ENCODE peak calls at places on chromosome 18, in eight cellular contexts. One of them, this sample, is unnamed.

GRCh38 chr18:62450175-62450545 is 72.7 kb upstream of the ZCCHC2 start:
- DNase-seq in uterus: no peak
- DNase-seq in GM23338: no peak
- DNase-seq in mammary epithelial cell: no peak
- DNase-seq in heart right ventricle: no peak
- DNase-seq in ascending aorta: no peak
- DNase-seq in cardiac muscle cell: no peak
- DNase-seq in coronary artery: no peak
- DNase-seq in this sample: no peak

GRCh38 chr18:12278765-12279682 is 24.9 kb downstream of the CIDEA start:
- DNase-seq in uterus: peak
- DNase-seq in GM23338: peak
- DNase-seq in mammary epithelial cell: peak
- DNase-seq in heart right ventricle: peak
- DNase-seq in ascending aorta: peak
- DNase-seq in cardiac muscle cell: peak
- DNase-seq in coronary artery: peak
- DNase-seq in this sample: peak

GRCh38 chr18:26911840-26912239 is 46.3 kb upstream of the AQP4 start:
- DNase-seq in uterus: no peak
- DNase-seq in GM23338: no peak
- DNase-seq in mammary epithelial cell: no peak
- DNase-seq in heart right ventricle: no peak
- DNase-seq in ascending aorta: no peak
- DNase-seq in cardiac muscle cell: peak
- DNase-seq in coronary artery: no peak
- DNase-seq in this sample: no peak

GRCh38 chr18:13453714-13454113 is 235.2 kb downstream of the LDLRAD4 start:
- DNase-seq in uterus: no peak
- DNase-seq in GM23338: no peak
- DNase-seq in mammary epithelial cell: no peak
- DNase-seq in heart right ventricle: peak
- DNase-seq in ascending aorta: no peak
- DNase-seq in cardiac muscle cell: no peak
- DNase-seq in coronary artery: peak
- DNase-seq in this sample: no peak

GRCh38 chr18:24414349-24415003 is 12.0 kb upstream of the IMPACT start:
- DNase-seq in uterus: no peak
- DNase-seq in GM23338: no peak
- DNase-seq in mammary epithelial cell: no peak
- DNase-seq in heart right ventricle: no peak
- DNase-seq in ascending aorta: no peak
- DNase-seq in cardiac muscle cell: no peak
- DNase-seq in coronary artery: no peak
- DNase-seq in this sample: no peak

GRCh38 chr18:63405986-63406385 is 16.3 kb downstream of the VPS4B start:
- DNase-seq in uterus: no peak
- DNase-seq in GM23338: no peak
- DNase-seq in mammary epithelial cell: no peak
- DNase-seq in heart right ventricle: peak
- DNase-seq in ascending aorta: no peak
- DNase-seq in cardiac muscle cell: no peak
- DNase-seq in coronary artery: no peak
- DNase-seq in this sample: no peak

GRCh38 chr18:56576826-56577573 is 61.4 kb downstream of the TXNL1 start:
- DNase-seq in uterus: no peak
- DNase-seq in GM23338: no peak
- DNase-seq in mammary epithelial cell: no peak
- DNase-seq in heart right ventricle: peak
- DNase-seq in ascending aorta: no peak
- DNase-seq in cardiac muscle cell: peak
- DNase-seq in coronary artery: no peak
- DNase-seq in this sample: no peak

GRCh38 chr18:25862881-25863600 is 227.4 kb downstream of the SS18 start:
- DNase-seq in uterus: no peak
- DNase-seq in GM23338: no peak
- DNase-seq in mammary epithelial cell: peak
- DNase-seq in heart right ventricle: no peak
- DNase-seq in ascending aorta: no peak
- DNase-seq in cardiac muscle cell: no peak
- DNase-seq in coronary artery: no peak
- DNase-seq in this sample: no peak

GRCh38 chr18:58579561-58580047 is 49.3 kb downstream of the ALPK2 start:
- DNase-seq in uterus: no peak
- DNase-seq in GM23338: no peak
- DNase-seq in mammary epithelial cell: no peak
- DNase-seq in heart right ventricle: no peak
- DNase-seq in ascending aorta: no peak
- DNase-seq in cardiac muscle cell: no peak
- DNase-seq in coronary artery: no peak
- DNase-seq in this sample: no peak

DNA sequence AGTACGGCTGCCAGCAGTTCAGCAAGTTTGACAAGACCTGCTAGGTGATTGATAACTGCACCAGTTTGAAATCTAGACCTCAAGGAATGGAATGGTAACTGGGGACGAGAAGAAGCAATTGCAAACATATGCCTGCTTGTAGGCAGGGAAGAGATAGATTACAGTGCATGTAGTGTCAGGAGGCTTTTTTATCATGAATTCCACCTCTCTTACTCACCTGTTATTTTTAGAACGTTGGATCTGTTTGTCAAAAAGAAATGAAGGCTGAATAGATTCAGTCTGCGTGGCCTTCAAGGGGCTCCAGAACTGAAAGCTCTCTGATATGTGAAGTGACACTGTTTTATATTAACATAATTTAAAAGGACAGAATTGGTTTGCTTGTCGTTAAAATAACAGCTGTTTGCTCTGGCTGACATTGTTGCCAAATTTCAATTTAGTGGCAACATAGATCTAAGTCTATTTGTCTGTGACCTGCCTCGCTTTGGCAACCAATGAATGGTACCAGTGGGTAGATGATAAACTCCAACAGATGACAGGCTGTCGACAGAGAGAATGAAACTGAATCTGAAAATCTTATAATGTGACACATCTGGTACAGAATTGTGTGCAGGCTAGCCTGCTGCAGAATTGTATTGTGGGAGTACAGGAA is 199.4 kb downstream of the ZNF407 start:
- DNase-seq in uterus: no peak
- DNase-seq in GM23338: no peak
- DNase-seq in mammary epithelial cell: peak
- DNase-seq in heart right ventricle: no peak
- DNase-seq in ascending aorta: no peak
- DNase-seq in cardiac muscle cell: peak
- DNase-seq in coronary artery: no peak
- DNase-seq in this sample: no peak
- H3K27ac ChIP-seq in uterus: no peak
- H3K27ac ChIP-seq in GM23338: no peak
- H3K27ac ChIP-seq in mammary epithelial cell: no peak
- H3K27ac ChIP-seq in heart right ventricle: peak
- H3K27ac ChIP-seq in ascending aorta: no peak
- H3K27ac ChIP-seq in cardiac muscle cell: peak
- H3K27ac ChIP-seq in coronary artery: no peak
- H3K27ac ChIP-seq in this sample: no peak

GRCh38 chr18:3402962-3403585 is 46.9 kb upstream of the TGIF1 start:
- DNase-seq in uterus: no peak
- DNase-seq in GM23338: no peak
- DNase-seq in mammary epithelial cell: peak
- DNase-seq in heart right ventricle: no peak
- DNase-seq in ascending aorta: no peak
- DNase-seq in cardiac muscle cell: no peak
- DNase-seq in coronary artery: no peak
- DNase-seq in this sample: no peak
- H3K4me3 ChIP-seq in uterus: no peak
- H3K4me3 ChIP-seq in GM23338: no peak
- H3K4me3 ChIP-seq in mammary epithelial cell: no peak
- H3K4me3 ChIP-seq in heart right ventricle: no peak
- H3K4me3 ChIP-seq in ascending aorta: no peak
- H3K4me3 ChIP-seq in cardiac muscle cell: no peak
- H3K4me3 ChIP-seq in coronary artery: no peak
- H3K4me3 ChIP-seq in this sample: no peak

DNA sequence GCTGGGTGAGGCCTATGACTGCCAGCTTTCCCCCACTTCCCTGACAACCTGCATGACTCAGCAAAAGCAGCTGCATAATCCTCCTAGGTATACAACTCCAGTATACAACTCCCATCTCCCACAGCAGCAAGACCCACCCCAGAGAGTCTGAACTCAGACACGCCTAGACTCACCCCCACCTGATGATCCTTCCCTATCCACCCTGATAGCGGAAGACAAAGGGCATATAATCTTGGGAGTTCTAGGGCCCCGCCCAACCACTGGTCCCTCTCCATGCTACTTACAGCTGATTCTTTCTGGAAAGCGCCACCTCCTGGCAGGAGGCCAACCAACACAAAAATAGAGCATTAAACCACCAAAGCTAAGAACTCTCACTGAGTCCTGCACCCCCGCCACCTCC is 296.5 kb downstream of the DCC start:
- DNase-seq in uterus: no peak
- DNase-seq in GM23338: peak
- DNase-seq in mammary epithelial cell: no peak
- DNase-seq in heart right ventricle: no peak
- DNase-seq in ascending aorta: no peak
- DNase-seq in cardiac muscle cell: no peak
- DNase-seq in coronary artery: no peak
- DNase-seq in this sample: no peak
- TF ChIP-seq CTCF in uterus: no peak
- TF ChIP-seq CTCF in GM23338: peak
- TF ChIP-seq CTCF in mammary epithelial cell: no peak
- TF ChIP-seq CTCF in heart right ventricle: no peak
- TF ChIP-seq CTCF in ascending aorta: no peak
- TF ChIP-seq CTCF in cardiac muscle cell: no peak
- TF ChIP-seq CTCF in coronary artery: no peak
- TF ChIP-seq CTCF in this sample: no peak

GRCh38 chr18:40902436-40902835 is 1052.6 kb upstream of the PIK3C3 start:
- DNase-seq in uterus: no peak
- DNase-seq in GM23338: no peak
- DNase-seq in mammary epithelial cell: peak
- DNase-seq in heart right ventricle: no peak
- DNase-seq in ascending aorta: no peak
- DNase-seq in cardiac muscle cell: no peak
- DNase-seq in coronary artery: no peak
- DNase-seq in this sample: no peak

DNA sequence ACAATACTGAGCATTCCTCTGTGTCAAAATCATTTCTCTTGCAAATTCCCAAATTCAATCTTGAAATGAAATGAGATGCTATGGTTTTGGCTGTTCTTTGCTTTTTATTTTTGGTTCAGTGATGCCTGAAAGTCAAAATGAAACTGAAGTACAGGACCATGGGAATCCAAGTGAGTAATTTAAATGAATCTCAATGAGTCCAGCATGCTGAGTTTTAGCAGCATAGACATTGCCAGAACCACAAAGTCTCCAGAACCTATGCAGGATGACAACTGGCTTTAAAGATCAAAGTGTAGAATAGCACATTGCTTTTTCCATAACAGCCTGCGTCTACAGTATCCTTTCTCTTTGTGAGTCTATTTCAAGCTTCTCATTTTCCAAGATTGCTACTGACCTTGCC is 1050.7 kb upstream of the PIK3C3 start:
- DNase-seq in uterus: no peak
- DNase-seq in GM23338: no peak
- DNase-seq in mammary epithelial cell: no peak
- DNase-seq in heart right ventricle: no peak
- DNase-seq in ascending aorta: no peak
- DNase-seq in cardiac muscle cell: no peak
- DNase-seq in coronary artery: no peak
- DNase-seq in this sample: no peak
- H3K27ac ChIP-seq in uterus: no peak
- H3K27ac ChIP-seq in GM23338: no peak
- H3K27ac ChIP-seq in mammary epithelial cell: no peak
- H3K27ac ChIP-seq in heart right ventricle: no peak
- H3K27ac ChIP-seq in ascending aorta: no peak
- H3K27ac ChIP-seq in cardiac muscle cell: no peak
- H3K27ac ChIP-seq in coronary artery: no peak
- H3K27ac ChIP-seq in this sample: no peak

GRCh38 chr18:49565656-49566055 is 3.8 kb downstream of the LIPG start:
- DNase-seq in uterus: no peak
- DNase-seq in GM23338: no peak
- DNase-seq in mammary epithelial cell: no peak
- DNase-seq in heart right ventricle: peak
- DNase-seq in ascending aorta: no peak
- DNase-seq in cardiac muscle cell: no peak
- DNase-seq in coronary artery: no peak
- DNase-seq in this sample: no peak
- H3K4me3 ChIP-seq in uterus: no peak
- H3K4me3 ChIP-seq in GM23338: no peak
- H3K4me3 ChIP-seq in mammary epithelial cell: no peak
- H3K4me3 ChIP-seq in heart right ventricle: no peak
- H3K4me3 ChIP-seq in ascending aorta: no peak
- H3K4me3 ChIP-seq in cardiac muscle cell: no peak
- H3K4me3 ChIP-seq in coronary artery: no peak
- H3K4me3 ChIP-seq in this sample: no peak

GRCh38 chr18:69002233-69002632 is 204.4 kb downstream of the CCDC102B start:
- DNase-seq in uterus: no peak
- DNase-seq in GM23338: peak
- DNase-seq in mammary epithelial cell: no peak
- DNase-seq in heart right ventricle: no peak
- DNase-seq in ascending aorta: no peak
- DNase-seq in cardiac muscle cell: no peak
- DNase-seq in coronary artery: no peak
- DNase-seq in this sample: no peak
- TF ChIP-seq CTCF in uterus: no peak
- TF ChIP-seq CTCF in GM23338: peak
- TF ChIP-seq CTCF in mammary epithelial cell: peak
- TF ChIP-seq CTCF in heart right ventricle: no peak
- TF ChIP-seq CTCF in ascending aorta: no peak
- TF ChIP-seq CTCF in cardiac muscle cell: no peak
- TF ChIP-seq CTCF in coronary artery: no peak
- TF ChIP-seq CTCF in this sample: no peak